ENCODE peak calls at places on chromosomes 3 and 15, in six cellular contexts. Y is H9; G is neural progenitor cell; A is CD4-positive, alpha-beta memory T cell; J is colonic mucosa; K is left lung. E is an unnamed sample. For H3K4me1, the result is how much of the 10 kb centered on the place peaks cover.

GRCh38 chr3:96491023-96491422 is 323.4 kb upstream of the EPHA6 start:
- DNase-seq in G (no peak), A (no peak), Y (no peak), J (no peak), K (no peak), E (no peak)

GRCh38 chr15:76340198-76340801 is 3.7 kb downstream of the ISL2 start:
- DNase-seq in J (no peak), Y (peak), G (peak), A (no peak), K (peak), E (peak)

GRCh38 chr3:151789853-151790463 is 24.0 kb upstream of the AADAC start:
- DNase-seq in K (no peak), G (no peak), Y (no peak), A (no peak), J (no peak), E (no peak)

GRCh38 chr3:30258426-30259392 is 347.7 kb upstream of the TGFBR2 start:
- DNase-seq in J (peak), G (no peak), Y (no peak), K (no peak), A (no peak), E (no peak)

GRCh38 chr15:78739206-78739605 is 72.1 kb downstream of the ADAMTS7 start:
- DNase-seq in J (peak), K (peak), A (no peak), Y (no peak), G (no peak), E (peak)

GRCh38 chr3:146160233-146160963 is 586 bp downstream of the PLOD2 start:
- DNase-seq in G (peak), K (peak), J (peak), Y (peak), A (no peak), E (peak)

GRCh38 chr15:94246016-94246415 is 14.7 kb downstream of the MCTP2 start:
- DNase-seq in A (no peak), Y (no peak), J (no peak), G (no peak), K (no peak), E (no peak)

GRCh38 chr3:43742935-43743334 is 52.2 kb downstream of the ABHD5 start:
- DNase-seq in J (no peak), Y (peak), G (no peak), K (no peak), A (no peak), E (peak)

GRCh38 chr3:124635169-124635539 is 95.1 kb upstream of the UMPS start:
- DNase-seq in K (no peak), Y (no peak), A (no peak), J (no peak), G (no peak), E (no peak)

GRCh38 chr3:131900891-131901290 is 133.9 kb downstream of the CPNE4 start:
- DNase-seq in G (no peak), K (no peak), J (no peak), Y (no peak), A (no peak), E (no peak)

GRCh38 chr15:34927726-34928125 is 41.8 kb downstream of the AQR start:
- DNase-seq in A (no peak), G (no peak), J (no peak), Y (no peak), K (no peak), E (no peak)

GRCh38 chr3:54427951-54428871 is 305.9 kb downstream of the CACNA2D3 start:
- DNase-seq in K (no peak), J (peak), Y (peak), A (peak), G (peak), E (peak)

GRCh38 chr3:20576228-20576627 is 390.2 kb upstream of the SGO1 start:
- DNase-seq in A (no peak), J (no peak), G (no peak), K (no peak), Y (no peak), E (no peak)

GRCh38 chr15:72420580-72420979 is 22.5 kb downstream of the TMEM202 start:
- DNase-seq in G (no peak), Y (no peak), K (no peak), A (no peak), J (no peak), E (no peak)

GRCh38 chr15:90857883-90858443 is 10.4 kb upstream of the FURIN start:
- DNase-seq in Y (no peak), K (no peak), A (no peak), J (no peak), G (no peak), E (no peak)
- H3K4me1 ChIP-seq in Y (under half), K (under half), A (under half), J (under half), G (under half), E (under half)

DNA sequence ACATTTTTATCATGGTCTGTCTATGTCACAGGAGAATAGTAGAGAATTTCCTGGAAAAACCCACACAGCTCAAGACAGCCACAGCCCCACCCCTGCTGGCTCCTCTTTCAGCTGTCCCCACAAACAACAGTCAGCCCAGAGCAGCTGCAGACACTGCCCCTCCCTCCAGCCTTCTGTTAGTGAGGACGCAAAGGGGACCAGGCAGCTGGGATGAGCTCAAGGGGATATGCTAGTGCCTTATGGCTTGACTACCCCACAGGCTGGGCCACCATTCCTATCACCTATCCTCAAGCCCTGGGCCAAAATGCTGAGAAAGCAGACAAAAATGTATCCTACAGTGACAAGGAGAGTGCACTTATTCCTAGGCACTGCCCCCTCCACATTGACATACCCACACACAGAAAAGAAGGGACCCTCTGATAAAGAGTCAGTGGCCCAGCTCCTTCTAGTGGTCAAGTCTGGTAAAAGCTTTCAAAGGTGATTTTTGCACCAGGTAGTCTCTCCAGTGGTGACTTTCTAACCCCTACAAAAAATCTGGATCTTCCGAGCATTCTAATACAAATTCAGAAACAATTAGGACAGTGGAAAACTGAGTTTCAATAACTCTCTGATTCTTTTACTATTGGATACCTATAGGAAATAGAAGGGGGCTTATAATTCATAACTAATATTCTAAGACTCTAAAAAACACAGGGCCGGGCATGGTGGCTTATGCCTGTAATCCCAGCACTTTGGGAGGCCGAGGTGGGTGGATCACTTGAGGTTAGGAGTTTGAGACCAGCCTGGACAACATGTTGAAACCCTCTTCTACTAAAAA is 3.0 kb upstream of the MAP1A start:
- DNase-seq in A (peak), Y (peak), K (no peak), G (peak), J (peak), E (peak)
- H3K4me1 ChIP-seq in A (under half), Y (under half), K (under half), G (under half), J (under half), E (under half)

DNA sequence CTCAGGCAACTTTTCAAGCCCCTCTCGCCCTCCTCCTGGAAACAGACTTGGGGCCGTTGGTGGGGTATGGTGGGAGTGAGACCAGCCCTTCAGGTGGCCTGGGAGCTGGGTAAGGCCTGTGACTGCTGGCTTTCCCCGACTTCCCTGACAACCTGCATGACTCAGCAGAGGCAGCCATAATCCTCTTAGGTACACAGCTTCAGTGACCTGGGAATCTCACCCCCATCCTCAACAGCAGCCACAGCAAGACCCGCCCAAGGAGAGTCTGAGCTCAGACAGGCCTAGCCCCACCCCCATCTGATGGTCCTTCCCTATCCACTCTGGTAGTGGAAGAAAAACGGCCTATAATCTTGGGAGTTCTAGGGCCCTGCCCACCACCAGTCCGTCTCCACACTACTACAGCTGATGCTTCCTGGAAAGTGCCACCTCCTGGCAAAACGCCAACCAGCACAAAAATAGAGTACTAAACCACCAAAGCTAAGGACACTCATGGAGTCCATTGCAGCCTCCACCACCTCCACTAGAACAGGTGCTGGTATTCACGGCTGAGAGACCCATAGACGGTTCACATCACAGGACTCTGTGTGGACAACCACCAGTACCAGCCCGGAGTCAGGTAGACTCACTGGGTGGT is 13.1 kb upstream of the SLC27A2 start:
- DNase-seq in K (no peak), G (no peak), Y (no peak), J (peak), A (no peak), E (no peak)
- H3K4me1 ChIP-seq in K (under half), G (under half), Y (under half), J (under half), A (under half), E (under half)

GRCh38 chr3:105822171-105823123 is 46.4 kb downstream of the CBLB start:
- DNase-seq in K (no peak), G (no peak), A (no peak), J (no peak), Y (no peak), E (no peak)

GRCh38 chr3:105827101-105827634 is 41.6 kb downstream of the CBLB start:
- DNase-seq in G (no peak), K (no peak), Y (no peak), J (no peak), A (no peak), E (no peak)

GRCh38 chr3:105824129-105824528 is 44.7 kb downstream of the CBLB start:
- DNase-seq in G (no peak), Y (no peak), K (no peak), A (no peak), J (no peak), E (no peak)

GRCh38 chr3:105823149-105823866 is 45.5 kb downstream of the CBLB start:
- DNase-seq in K (no peak), Y (no peak), J (no peak), A (no peak), G (no peak), E (no peak)

DNA sequence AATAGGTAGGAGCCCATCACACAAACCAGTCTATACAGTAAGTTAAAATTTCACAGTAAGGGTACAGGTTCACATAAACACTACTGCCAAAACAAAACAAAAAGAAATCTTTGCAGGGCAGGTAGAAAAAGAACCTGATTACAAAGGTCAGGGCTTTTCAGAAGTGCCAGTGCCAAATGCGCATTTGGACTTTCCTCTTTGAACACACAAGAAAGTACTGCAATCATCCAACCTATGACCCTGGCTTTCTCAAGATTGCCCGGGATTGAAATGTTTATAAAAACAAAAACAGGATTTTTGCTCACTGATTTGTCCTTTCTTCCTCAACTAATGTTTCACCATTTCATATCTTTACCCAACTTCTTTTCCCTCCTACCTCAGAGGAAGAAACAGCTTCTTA is 47.4 kb downstream of the CBLB start:
- DNase-seq in A (no peak), J (peak), K (no peak), G (no peak), Y (no peak), E (no peak)
- H3K4me1 ChIP-seq in A (under half), J (under half), K (under half), G (under half), Y (under half), E (under half)

DNA sequence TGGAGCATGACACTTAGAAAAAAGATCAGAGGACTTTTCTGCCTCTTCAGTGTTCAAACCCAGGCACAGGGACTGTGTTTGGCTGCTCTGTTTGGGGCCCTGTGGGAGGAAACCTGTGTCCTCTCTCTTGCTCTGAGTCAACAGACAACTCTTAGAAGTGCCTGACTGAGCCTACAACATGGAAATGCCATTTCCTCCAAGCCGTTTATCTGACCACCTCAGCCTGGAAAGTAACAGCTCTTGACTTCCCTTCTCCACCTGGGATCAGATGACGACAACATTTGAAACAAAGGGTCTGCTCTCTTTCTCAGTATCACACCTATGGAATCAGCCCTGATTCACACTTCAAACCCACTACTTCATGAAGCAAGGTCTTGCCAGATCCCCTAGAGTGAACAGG is 91.3 kb upstream of the CTDSPL start:
- DNase-seq in G (no peak), J (no peak), K (no peak), Y (no peak), A (no peak), E (no peak)
- H3K4me1 ChIP-seq in G (under half), J (under half), K (under half), Y (under half), A (under half), E (under half)

GRCh38 chr3:188380252-188380651 is 226.3 kb downstream of the LPP start:
- DNase-seq in G (no peak), K (no peak), A (no peak), J (no peak), Y (no peak), E (no peak)
- H3K4me1 ChIP-seq in G (under half), K (under half), A (under half), J (under half), Y (under half), E (under half)

DNA sequence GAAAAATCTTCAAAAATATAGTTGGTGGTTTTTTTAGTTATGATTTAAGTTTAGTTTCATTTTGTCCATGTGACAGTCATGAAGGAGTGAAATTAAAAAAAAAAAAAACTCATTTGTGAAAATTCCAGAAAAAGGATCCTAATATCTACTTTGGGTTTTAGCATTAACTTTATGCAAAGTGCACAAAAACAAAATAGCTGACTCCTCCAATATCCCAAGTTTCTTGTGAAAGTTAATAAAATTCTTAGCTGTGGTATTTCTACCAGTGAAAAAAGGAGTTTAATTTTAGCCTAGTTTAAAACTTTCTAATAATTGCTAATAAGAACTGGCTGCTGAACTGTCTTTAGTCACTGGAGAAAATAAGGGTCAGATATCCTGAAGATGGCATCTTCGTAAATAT is 40.8 kb upstream of the RASA2 start:
- DNase-seq in K (no peak), Y (no peak), J (no peak), G (no peak), A (no peak), E (no peak)
- H3K4me1 ChIP-seq in K (under half), Y (under half), J (under half), G (under half), A (under half), E (under half)

GRCh38 chr15:89116404-89116803 is 28.1 kb downstream of the ABHD2 start:
- DNase-seq in Y (no peak), G (no peak), K (no peak), A (no peak), J (no peak), E (no peak)

GRCh38 chr15:89113263-89113662 is 25.0 kb downstream of the ABHD2 start:
- DNase-seq in G (no peak), K (no peak), Y (no peak), A (no peak), J (no peak), E (no peak)

GRCh38 chr15:89114974-89115373 is 26.7 kb downstream of the ABHD2 start:
- DNase-seq in G (peak), A (no peak), K (no peak), J (no peak), Y (no peak), E (no peak)

GRCh38 chr15:89117790-89118189 is 29.5 kb downstream of the ABHD2 start:
- DNase-seq in A (no peak), J (no peak), G (no peak), K (no peak), Y (no peak), E (no peak)

GRCh38 chr15:89115547-89115946 is 27.3 kb downstream of the ABHD2 start:
- DNase-seq in A (no peak), Y (no peak), J (peak), K (no peak), G (no peak), E (peak)
- H3K4me1 ChIP-seq in A (under half), Y (under half), J (under half), K (under half), G (under half), E (under half)

GRCh38 chr3:129592362-129593150 is 13.9 kb downstream of the PLXND1 start:
- DNase-seq in J (peak), A (no peak), Y (peak), G (peak), K (peak), E (peak)
- H3K4me1 ChIP-seq in J (under half), A (under half), Y (under half), G (under half), K (half or more), E (under half)